ENCODE peak calls at places on chromosomes 1 and 21, in four cellular contexts. G is GM23248, U is PC-3, T is Karpas-422. M is an unnamed sample.

GRCh38 chr1:17187065-17187464 is 17.9 kb upstream of the PADI1 start:
- DNase-seq in G (no peak), U (no peak), T (no peak), M (no peak)

GRCh38 chr1:9009438-9010366 is 16.5 kb downstream of the SLC2A7 start:
- DNase-seq in G (peak; percentile 48), U (peak; percentile 33), T (peak; percentile 79), M (peak; percentile 87)

GRCh38 chr21:45080639-45081414 is 6.4 kb downstream of the ADARB1 start:
- DNase-seq in G (peak; percentile 79), U (peak; percentile 33), T (no peak), M (no peak)

GRCh38 chr1:201252833-201253810 is 30.2 kb upstream of the PKP1 start:
- DNase-seq in G (no peak), U (no peak), T (no peak), M (no peak)

GRCh38 chr1:248807067-248807737 is 18.5 kb downstream of the SH3BP5L start:
- DNase-seq in G (peak; percentile 68), U (peak; percentile 60), T (peak; percentile 85), M (peak; percentile 73)

GRCh38 chr1:58783090-58783992 is 506 bp downstream of the JUN start:
- DNase-seq in G (peak; percentile 87), U (peak; percentile 41), T (peak; percentile 69), M (peak; percentile 59)

GRCh38 chr1:116899529-116899928 is 10.2 kb upstream of the PTGFRN start:
- DNase-seq in G (no peak), U (no peak), T (no peak), M (no peak)

GRCh38 chr1:203638076-203638475 is 11.4 kb downstream of the ATP2B4 start:
- DNase-seq in G (no peak), U (no peak), T (no peak), M (no peak)

GRCh38 chr1:187032982-187033705 is 204.4 kb downstream of the PLA2G4A start:
- DNase-seq in G (peak; percentile 3), U (no peak), T (no peak), M (no peak)

GRCh38 chr1:17181785-17182464 is 23.0 kb upstream of the PADI1 start:
- DNase-seq in G (no peak), U (no peak), T (no peak), M (peak; percentile 5)

GRCh38 chr1:62493656-62494055 is 56.8 kb downstream of the USP1 start:
- DNase-seq in G (peak; percentile 42), U (peak; percentile 73), T (no peak), M (no peak)
- H3K36me3 ChIP-seq in G (peaks cover 35% of the 10 kb centered on the region), U (peaks cover 2% of the 10 kb centered on the region), T (no peaks in the 10 kb centered on the region), M (no peaks in the 10 kb centered on the region)

GRCh38 chr1:152535774-152536173 is 21.5 kb downstream of the CRCT1 start:
- DNase-seq in G (no peak), U (no peak), T (no peak), M (no peak)

GRCh38 chr1:152543808-152544207 is 22.8 kb downstream of the LCE3E start:
- DNase-seq in G (peak; percentile 39), U (peak; percentile 14), T (peak; percentile 67), M (peak; percentile 8)

GRCh38 chr1:152537496-152537895 is 23.2 kb downstream of the CRCT1 start:
- DNase-seq in G (no peak), U (no peak), T (no peak), M (no peak)

DNA sequence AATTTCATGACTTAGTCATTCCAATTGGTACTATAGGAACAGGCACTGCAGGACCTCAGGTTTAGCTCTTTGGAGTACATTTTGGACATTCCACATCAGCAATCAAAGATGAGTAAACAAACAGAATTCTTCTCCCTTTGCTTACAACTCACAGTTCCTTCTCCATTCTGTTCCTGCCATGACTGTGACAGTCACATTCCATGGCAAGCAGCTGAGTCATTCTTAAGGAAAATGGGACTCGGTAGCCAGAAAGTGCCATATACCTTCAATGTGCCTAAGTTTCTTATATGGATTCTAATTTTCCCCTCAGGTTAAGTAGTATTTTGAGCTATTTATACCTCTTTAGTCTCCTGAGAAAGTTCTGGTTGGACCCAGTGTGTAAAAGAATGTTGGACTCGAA is 25.6 kb downstream of the CRCT1 start:
- DNase-seq in G (no peak), U (no peak), T (no peak), M (no peak)
- H3K9me2 ChIP-seq in G (no peaks in the 10 kb centered on the region), U (no peaks in the 10 kb centered on the region), T (no peaks in the 10 kb centered on the region), M (no peaks in the 10 kb centered on the region)

GRCh38 chr1:220151454-220151853 is 57.5 kb downstream of the IARS2 start:
- DNase-seq in G (peak; percentile 72), U (no peak), T (no peak), M (no peak)
- H3K36me3 ChIP-seq in G (peaks cover 51% of the 10 kb centered on the region), U (peaks cover 44% of the 10 kb centered on the region), T (peaks cover 53% of the 10 kb centered on the region), M (peaks cover 89% of the 10 kb centered on the region)

GRCh38 chr1:114043548-114043947 is 64.3 kb downstream of the OLFML3 start:
- DNase-seq in G (no peak), U (no peak), T (no peak), M (no peak)
- H3K9me2 ChIP-seq in G (no peaks in the 10 kb centered on the region), U (no peaks in the 10 kb centered on the region), T (no peaks in the 10 kb centered on the region), M (no peaks in the 10 kb centered on the region)

GRCh38 chr1:167739752-167740151 is 18.0 kb downstream of the MPZL1 start:
- DNase-seq in G (no peak), U (no peak), T (no peak), M (no peak)
- H3K36me3 ChIP-seq in G (peaks cover 8% of the 10 kb centered on the region), U (peaks cover 4% of the 10 kb centered on the region), T (no peaks in the 10 kb centered on the region), M (peaks cover 16% of the 10 kb centered on the region)

GRCh38 chr1:181604482-181604881 is 121.2 kb downstream of the CACNA1E start:
- DNase-seq in G (no peak), U (no peak), T (no peak), M (no peak)

GRCh38 chr1:181603735-181604410 is 120.6 kb downstream of the CACNA1E start:
- DNase-seq in G (no peak), U (no peak), T (no peak), M (no peak)

GRCh38 chr1:181608951-181609350 is 125.6 kb downstream of the CACNA1E start:
- DNase-seq in G (no peak), U (no peak), T (no peak), M (no peak)

GRCh38 chr1:181608386-181608785 is 125.1 kb downstream of the CACNA1E start:
- DNase-seq in G (no peak), U (no peak), T (no peak), M (no peak)

DNA sequence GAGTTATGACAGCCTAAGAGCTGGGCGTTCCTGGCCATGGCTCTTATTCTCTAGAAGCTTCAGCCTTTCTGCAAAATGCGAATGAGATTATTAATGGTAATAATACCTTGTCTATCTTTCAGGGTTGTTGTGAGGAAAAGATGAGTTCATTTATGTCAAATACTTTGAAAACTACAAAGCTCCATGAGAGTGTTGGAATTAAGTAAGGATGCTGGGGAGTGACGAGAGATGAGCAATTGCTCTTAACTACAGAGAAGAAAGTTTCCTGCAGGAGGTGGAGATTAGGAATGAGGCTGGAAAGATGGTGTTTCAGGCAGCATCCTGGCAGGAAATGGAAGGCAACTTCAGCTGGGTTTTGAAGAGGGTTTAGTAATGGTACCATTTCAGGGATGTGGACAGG is 124.2 kb downstream of the CACNA1E start:
- DNase-seq in G (no peak), U (no peak), T (no peak), M (no peak)
- H3K9me2 ChIP-seq in G (no peaks in the 10 kb centered on the region), U (no peaks in the 10 kb centered on the region), T (no peaks in the 10 kb centered on the region), M (no peaks in the 10 kb centered on the region)